ENCODE peak calls at places on chromosomes 16 and 17, in seven cellular contexts. Q, E, M, C, T, S and J are unnamed samples. For H3K4me1, the result is how much of the 10 kb centered on the place peaks cover.

GRCh38 chr17:34254651-34255380 is at the start of gene CCL2:
- DNase-seq in Q (peak), E (peak), M (peak), C (peak), T (no peak), S (peak), J (peak)

GRCh38 chr16:12323007-12323699 is 346.6 kb downstream of the SNX29 start:
- DNase-seq in Q (no peak), E (no peak), M (peak), C (no peak), T (no peak), S (no peak), J (no peak)

GRCh38 chr16:80671281-80671849 is 130.6 kb downstream of the DYNLRB2 start:
- DNase-seq in Q (no peak), E (no peak), M (no peak), C (no peak), T (no peak), S (no peak), J (no peak)

GRCh38 chr16:23058576-23058975 is 90.7 kb downstream of the USP31 start:
- DNase-seq in Q (no peak), E (no peak), M (peak), C (no peak), T (no peak), S (no peak), J (no peak)

GRCh38 chr16:83906690-83907089 is 7.8 kb downstream of the MLYCD start:
- DNase-seq in Q (no peak), E (no peak), M (no peak), C (no peak), T (no peak), S (peak), J (no peak)

GRCh38 chr16:25707553-25707952 is 15.8 kb downstream of the HS3ST4 start:
- DNase-seq in Q (no peak), E (no peak), M (no peak), C (no peak), T (no peak), S (no peak), J (no peak)

GRCh38 chr17:13770702-13771101 is 169.0 kb upstream of the HS3ST3A1 start:
- DNase-seq in Q (no peak), E (no peak), M (no peak), C (no peak), T (no peak), S (no peak), J (no peak)

GRCh38 chr16:73054732-73055481 is 7.0 kb upstream of the ZFHX3 start:
- DNase-seq in Q (peak), E (no peak), M (peak), C (peak), T (no peak), S (peak), J (peak)

GRCh38 chr16:85998178-85998867 is 99.4 kb downstream of the IRF8 start:
- DNase-seq in Q (peak), E (no peak), M (no peak), C (no peak), T (no peak), S (no peak), J (no peak)

GRCh38 chr16:53043986-53044571 is 8.6 kb downstream of the CHD9NB start:
- DNase-seq in Q (no peak), E (peak), M (no peak), C (no peak), T (no peak), S (no peak), J (peak)

GRCh38 chr17:13140750-13141149 is 122.9 kb upstream of the ELAC2 start:
- DNase-seq in Q (no peak), E (no peak), M (peak), C (no peak), T (no peak), S (peak), J (no peak)

GRCh38 chr17:78252111-78252634 is 20.7 kb downstream of the TMEM235 start:
- DNase-seq in Q (peak), E (no peak), M (no peak), C (no peak), T (peak), S (no peak), J (no peak)

GRCh38 chr17:79968116-79968515 is 67.6 kb downstream of the TBC1D16 start:
- DNase-seq in Q (no peak), E (peak), M (no peak), C (no peak), T (no peak), S (no peak), J (peak)

GRCh38 chr17:44968225-44969143 is at the start of gene C1QL1:
- DNase-seq in Q (peak), E (peak), M (peak), C (peak), T (peak), S (peak), J (peak)

GRCh38 chr17:7820231-7820630 is 13.8 kb upstream of the KDM6B start:
- DNase-seq in Q (no peak), E (no peak), M (no peak), C (no peak), T (peak), S (no peak), J (no peak)

GRCh38 chr16:1793578-1794220 is at the start of gene IGFALS:
- DNase-seq in Q (no peak), E (no peak), M (no peak), C (no peak), T (no peak), S (no peak), J (no peak)

GRCh38 chr17:4800462-4801185 is 1.5 kb downstream of the C17orf114 start:
- DNase-seq in Q (no peak), E (peak), M (no peak), C (no peak), T (no peak), S (no peak), J (no peak)

GRCh38 chr17:2025622-2026309 is 632 bp upstream of the RTN4RL1 start:
- DNase-seq in Q (peak), E (peak), M (peak), C (peak), T (no peak), S (peak), J (peak)

GRCh38 chr16:56848056-56848936 is 16.7 kb upstream of the SLC12A3 start:
- DNase-seq in Q (no peak), E (peak), M (peak), C (peak), T (peak), S (peak), J (peak)

GRCh38 chr17:5282639-5283217 is 644 bp downstream of the RABEP1 start:
- DNase-seq in Q (no peak), E (peak), M (peak), C (peak), T (no peak), S (no peak), J (peak)

GRCh38 chr17:33292184-33292980 is 713 bp downstream of the ASIC2 start:
- DNase-seq in Q (no peak), E (peak), M (peak), C (peak), T (no peak), S (peak), J (peak)

GRCh38 chr16:56107944-56108583 is 83.2 kb upstream of the GNAO1 start:
- DNase-seq in Q (no peak), E (no peak), M (no peak), C (no peak), T (no peak), S (no peak), J (no peak)

GRCh38 chr16:72131036-72131435 is 37.4 kb downstream of the DHX38 start:
- DNase-seq in Q (no peak), E (no peak), M (no peak), C (no peak), T (no peak), S (no peak), J (no peak)

GRCh38 chr16:66402166-66402565 is 24.9 kb upstream of the BEAN1 start:
- DNase-seq in Q (no peak), E (no peak), M (no peak), C (no peak), T (no peak), S (no peak), J (no peak)

GRCh38 chr16:25093208-25094061 is 18.1 kb upstream of the LCMT1 start:
- DNase-seq in Q (no peak), E (no peak), M (no peak), C (no peak), T (no peak), S (no peak), J (no peak)

GRCh38 chr16:4370570-4371480 is 823 bp upstream of the VASN start:
- DNase-seq in Q (peak), E (peak), M (peak), C (no peak), T (peak), S (peak), J (no peak)

GRCh38 chr16:2966043-2966802 is 2.1 kb downstream of the KREMEN2 start:
- DNase-seq in Q (no peak), E (peak), M (no peak), C (no peak), T (peak), S (no peak), J (no peak)

GRCh38 chr16:11672206-11673090 is 4.2 kb downstream of the SNN start:
- DNase-seq in Q (no peak), E (peak), M (no peak), C (no peak), T (peak), S (no peak), J (no peak)

GRCh38 chr17:4033751-4034251 is 69.6 kb upstream of the ATP2A3 start:
- DNase-seq in Q (no peak), E (no peak), M (no peak), C (no peak), T (no peak), S (no peak), J (no peak)

GRCh38 chr16:87368029-87368765 is 15.4 kb downstream of the FBXO31 start:
- DNase-seq in Q (no peak), E (no peak), M (no peak), C (peak), T (no peak), S (no peak), J (no peak)

GRCh38 chr17:77697480-77698400 is 260.8 kb upstream of the TNRC6C start:
- DNase-seq in Q (no peak), E (no peak), M (no peak), C (no peak), T (no peak), S (no peak), J (no peak)

GRCh38 chr17:67990909-67991308 is 5.4 kb downstream of the C17orf58 start:
- DNase-seq in Q (no peak), E (no peak), M (no peak), C (no peak), T (no peak), S (no peak), J (no peak)

DNA sequence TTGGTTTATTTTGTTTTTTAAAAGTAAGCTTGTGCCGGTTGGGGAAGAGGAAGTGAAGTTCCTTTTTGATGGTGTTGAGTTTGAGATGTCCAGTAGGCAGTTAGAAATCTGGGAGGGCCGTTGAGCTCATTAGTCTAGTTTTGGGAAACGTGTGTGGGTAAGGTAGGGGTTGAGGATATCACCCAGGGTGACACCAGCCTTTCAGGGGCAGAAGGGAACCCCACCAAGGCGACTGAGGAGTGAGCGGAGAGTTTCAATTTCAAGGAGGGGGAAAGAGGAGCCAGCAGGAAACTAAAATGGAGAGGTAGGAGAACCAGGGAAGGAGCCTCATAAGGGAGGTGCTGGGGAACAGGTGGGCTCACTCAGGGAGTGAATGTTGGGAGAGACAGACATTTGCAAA is 22.7 kb downstream of the HAPSTR1 start:
- DNase-seq in Q (no peak), E (no peak), M (no peak), C (no peak), T (no peak), S (no peak), J (no peak)
- H3K27ac ChIP-seq in Q (no peak), E (no peak), M (no peak), C (no peak), T (no peak), S (no peak), J (no peak)

DNA sequence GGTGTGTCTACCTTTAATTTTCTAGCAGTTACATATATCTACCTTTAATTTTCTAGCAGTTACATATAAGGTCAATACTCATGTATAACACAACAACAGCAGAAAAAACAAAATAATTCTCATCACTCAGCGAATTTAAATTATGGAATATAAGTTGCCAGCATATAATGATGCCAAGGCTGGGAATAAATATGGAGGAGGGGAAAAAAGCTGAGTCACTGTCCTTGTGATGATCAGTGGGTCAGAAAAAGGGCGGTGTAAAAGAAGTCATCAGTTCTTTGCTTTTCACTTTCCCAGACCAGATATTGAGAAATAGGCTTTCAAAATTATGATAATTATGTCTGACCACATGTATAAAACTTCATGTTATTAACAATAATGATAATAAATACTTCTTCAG is 1471.7 kb downstream of the CDH8 start:
- DNase-seq in Q (no peak), E (no peak), M (no peak), C (no peak), T (no peak), S (no peak), J (no peak)
- H3K4me1 ChIP-seq in Q (under half), E (under half), M (under half), C (under half), T (under half), S (under half), J (under half)

GRCh38 chr16:82699262-82699661 is 72.5 kb downstream of the CDH13 start:
- DNase-seq in Q (no peak), E (no peak), M (peak), C (no peak), T (no peak), S (no peak), J (peak)

GRCh38 chr16:82701302-82702022 is 74.7 kb downstream of the CDH13 start:
- DNase-seq in Q (no peak), E (no peak), M (peak), C (no peak), T (no peak), S (no peak), J (peak)

GRCh38 chr16:82699711-82700495 is 73.1 kb downstream of the CDH13 start:
- DNase-seq in Q (no peak), E (peak), M (peak), C (peak), T (no peak), S (peak), J (peak)

GRCh38 chr16:82703156-82703555 is 76.4 kb downstream of the CDH13 start:
- DNase-seq in Q (no peak), E (no peak), M (no peak), C (no peak), T (no peak), S (no peak), J (no peak)

DNA sequence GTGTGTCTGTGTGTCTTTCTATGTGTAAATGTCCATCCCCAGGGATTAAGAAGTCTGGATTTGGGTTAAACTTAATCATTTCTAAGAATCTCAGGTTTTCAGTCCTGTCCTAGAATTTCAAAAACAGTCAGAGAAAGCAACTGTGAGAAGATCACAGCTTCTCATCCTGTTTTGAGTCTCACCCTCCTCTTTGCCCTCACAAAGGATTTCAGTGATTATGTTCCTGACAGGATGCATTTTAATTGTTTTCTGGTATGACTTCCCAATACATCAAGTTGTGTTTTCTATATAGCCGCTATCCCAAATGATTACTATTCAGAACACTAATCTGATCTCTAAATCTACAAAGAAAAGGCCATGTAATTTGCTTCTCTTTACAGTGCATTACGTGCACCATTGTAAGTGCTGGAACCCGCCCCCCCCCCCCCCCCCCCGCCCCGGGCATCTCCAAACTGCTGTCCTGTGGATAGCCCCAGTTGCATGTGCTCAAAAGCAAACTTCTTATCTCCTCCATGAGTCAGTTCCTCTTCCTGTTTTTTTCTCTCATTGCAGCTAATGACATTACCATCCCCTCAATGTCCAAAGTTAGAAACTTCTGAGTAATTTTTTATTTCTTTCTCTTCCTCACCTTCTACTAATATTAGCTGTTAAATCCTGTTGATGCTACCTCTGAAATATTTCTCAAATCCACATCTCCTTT is 73.9 kb downstream of the CDH13 start:
- DNase-seq in Q (no peak), E (no peak), M (peak), C (peak), T (no peak), S (peak), J (peak)
- H3K27ac ChIP-seq in Q (no peak), E (no peak), M (peak), C (peak), T (no peak), S (no peak), J (no peak)

GRCh38 chr17:82710499-82711232 is 5.8 kb upstream of the FN3KRP start:
- DNase-seq in Q (no peak), E (no peak), M (no peak), C (no peak), T (no peak), S (no peak), J (no peak)
- H3K4me1 ChIP-seq in Q (under half), E (under half), M (under half), C (under half), T (under half), S (under half), J (under half)

GRCh38 chr17:72487731-72488325 is 367.0 kb downstream of the SOX9 start:
- DNase-seq in Q (no peak), E (no peak), M (no peak), C (no peak), T (peak), S (no peak), J (no peak)
- H3K27ac ChIP-seq in Q (no peak), E (no peak), M (no peak), C (no peak), T (no peak), S (no peak), J (no peak)

GRCh38 chr17:39804839-39805238 is 59.3 kb downstream of the IKZF3 start:
- DNase-seq in Q (no peak), E (no peak), M (no peak), C (peak), T (no peak), S (no peak), J (no peak)

GRCh38 chr17:39812466-39812865 is 51.6 kb downstream of the IKZF3 start:
- DNase-seq in Q (no peak), E (no peak), M (no peak), C (no peak), T (no peak), S (no peak), J (peak)

GRCh38 chr17:39809221-39809620 is 54.9 kb downstream of the IKZF3 start:
- DNase-seq in Q (no peak), E (no peak), M (no peak), C (no peak), T (no peak), S (no peak), J (no peak)

GRCh38 chr17:39810939-39811728 is 53.0 kb downstream of the IKZF3 start:
- DNase-seq in Q (no peak), E (no peak), M (no peak), C (no peak), T (no peak), S (no peak), J (no peak)

DNA sequence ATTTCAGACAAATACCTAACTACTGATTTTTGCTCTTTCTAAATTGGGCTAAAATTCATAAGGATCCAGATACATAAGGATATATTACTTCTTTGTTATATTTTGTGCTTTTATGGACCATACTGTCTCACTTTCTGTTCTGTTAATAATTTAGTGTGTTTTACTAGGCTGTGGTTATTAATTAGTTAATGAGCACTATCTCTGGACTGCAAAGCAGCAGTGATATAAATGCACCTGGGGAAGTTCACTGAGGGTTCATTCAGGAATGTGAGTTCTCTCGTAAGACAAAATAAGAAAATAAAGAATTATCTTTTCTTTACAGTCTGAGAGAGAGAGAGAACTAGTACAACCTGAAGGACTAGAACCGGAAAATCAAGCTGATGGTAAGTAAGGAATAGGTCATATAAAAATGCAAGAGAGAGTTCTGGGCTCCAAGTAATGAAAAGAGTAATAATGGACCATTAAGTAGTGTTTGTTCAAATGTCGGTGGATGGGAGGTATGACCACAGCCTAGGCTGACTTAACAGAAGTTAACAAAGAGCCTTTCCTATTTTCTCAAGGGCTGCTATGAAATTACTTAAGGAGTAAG is 55.6 kb downstream of the IKZF3 start:
- DNase-seq in Q (no peak), E (no peak), M (no peak), C (no peak), T (no peak), S (no peak), J (no peak)
- H3K4me1 ChIP-seq in Q (under half), E (under half), M (under half), C (under half), T (under half), S (under half), J (under half)